ENCODE peak calls at places on chromosome 12, in seven cellular contexts. O is skeletal muscle cell; B is stomach; H is body of pancreas; A is activated CD4-positive, alpha-beta T cell treated with anti-CD3 and anti-CD28 coated beads, Interleukin-2, amount 50 U/mL, for 24 hours; W is A172; L is T47D. I is an unnamed sample.

GRCh38 chr12:50243507-50243906 is 39.8 kb downstream of the LIMA1 start:
- DNase-seq in O (no peak), B (no peak), H (no peak), A (no peak), W (no peak), L (no peak), I (no peak)

GRCh38 chr12:26680724-26681455 is 152.1 kb downstream of the ITPR2 start:
- DNase-seq in O (peak), B (no peak), H (no peak), A (no peak), W (no peak), L (no peak), I (no peak)

GRCh38 chr12:122726056-122726558 is 4.5 kb downstream of the HCAR1 start:
- DNase-seq in O (no peak), B (peak), H (no peak), A (no peak), W (peak), L (peak), I (no peak)

GRCh38 chr12:123131291-123131831 is 19.5 kb downstream of the PITPNM2 start:
- DNase-seq in O (no peak), B (no peak), H (no peak), A (no peak), W (no peak), L (no peak), I (no peak)

GRCh38 chr12:58262796-58263195 is 321.4 kb downstream of the ATP23 start:
- DNase-seq in O (no peak), B (no peak), H (no peak), A (no peak), W (no peak), L (no peak), I (no peak)

GRCh38 chr12:76711241-76711640 is 52.7 kb upstream of the ZDHHC17 start:
- DNase-seq in O (no peak), B (no peak), H (no peak), A (no peak), W (no peak), L (no peak), I (no peak)

GRCh38 chr12:120121766-120122293 is 5.3 kb upstream of the RAB35 start:
- DNase-seq in O (no peak), B (no peak), H (no peak), A (no peak), W (no peak), L (no peak), I (no peak)

GRCh38 chr12:100474617-100475016 is 951 bp downstream of the NR1H4 start:
- DNase-seq in O (no peak), B (no peak), H (no peak), A (no peak), W (no peak), L (no peak), I (no peak)

GRCh38 chr12:6921996-6922935 is 5.5 kb upstream of the ATN1 start:
- DNase-seq in O (no peak), B (no peak), H (no peak), A (no peak), W (no peak), L (no peak), I (no peak)

GRCh38 chr12:94640134-94640928 is 10.0 kb downstream of the TMCC3 start:
- DNase-seq in O (peak), B (no peak), H (peak), A (no peak), W (peak), L (no peak), I (no peak)

GRCh38 chr12:114483996-114484395 is 78.1 kb upstream of the TBX5 start:
- DNase-seq in O (no peak), B (no peak), H (no peak), A (no peak), W (no peak), L (no peak), I (no peak)

GRCh38 chr12:44874981-44875416 is 1.1 kb downstream of the NELL2 start:
- DNase-seq in O (no peak), B (no peak), H (no peak), A (no peak), W (no peak), L (no peak), I (no peak)

GRCh38 chr12:108884116-108885012 is 4.5 kb downstream of the DAO start:
- DNase-seq in O (no peak), B (peak), H (peak), A (peak), W (peak), L (peak), I (peak)

GRCh38 chr12:89245090-89245489 is 107.2 kb downstream of the DUSP6 start:
- DNase-seq in O (no peak), B (no peak), H (no peak), A (no peak), W (no peak), L (no peak), I (no peak)

GRCh38 chr12:67482751-67483661 is 165.5 kb upstream of the DYRK2 start:
- DNase-seq in O (peak), B (peak), H (peak), A (no peak), W (peak), L (peak), I (no peak)

GRCh38 chr12:114767081-114767480 is 83.1 kb upstream of the TBX3 start:
- DNase-seq in O (no peak), B (no peak), H (no peak), A (no peak), W (no peak), L (no peak), I (no peak)

GRCh38 chr12:6745751-6746525 is 7.0 kb downstream of the MLF2 start:
- DNase-seq in O (no peak), B (no peak), H (peak), A (no peak), W (no peak), L (no peak), I (no peak)

GRCh38 chr12:62268956-62269355 is 8.8 kb downstream of the USP15 start:
- DNase-seq in O (peak), B (no peak), H (no peak), A (no peak), W (no peak), L (no peak), I (no peak)

GRCh38 chr12:95554532-95555071 is 3.3 kb upstream of the USP44 start:
- DNase-seq in O (no peak), B (no peak), H (no peak), A (no peak), W (no peak), L (no peak), I (no peak)

GRCh38 chr12:91053951-91054715 is 3.7 kb downstream of the KERA start:
- DNase-seq in O (peak), B (no peak), H (peak), A (no peak), W (no peak), L (no peak), I (no peak)

GRCh38 chr12:15540025-15540424 is 217.7 kb downstream of the PTPRO start:
- DNase-seq in O (no peak), B (no peak), H (no peak), A (no peak), W (no peak), L (no peak), I (no peak)

GRCh38 chr12:74349925-74350324 is 187.7 kb upstream of the ATXN7L3B start:
- DNase-seq in O (no peak), B (no peak), H (no peak), A (no peak), W (no peak), L (no peak), I (no peak)